ENCODE peak calls at places on chromosomes 3 and 15, in five cellular contexts. F is endodermal cell, L is IMR-90, A is transverse colon, X is OCI-LY7. P is an unnamed sample.

GRCh38 chr15:94070341-94071275 is 160.8 kb upstream of the MCTP2 start:
- DNase-seq in L (no peak), X (no peak), F (peak; percentile 71), A (peak; percentile 25), P (no peak)

GRCh38 chr15:71806452-71806931 is 3.9 kb upstream of the NR2E3 start:
- DNase-seq in X (no peak), L (peak; percentile 69), A (no peak), F (peak; percentile 75), P (peak; percentile 47)

GRCh38 chr3:189790658-189791057 is 159.5 kb downstream of the TP63 start:
- DNase-seq in A (no peak), L (no peak), X (no peak), F (no peak), P (no peak)

GRCh38 chr3:147159141-147159540 is 247.2 kb downstream of the ZIC4 start:
- DNase-seq in L (no peak), F (no peak), A (no peak), X (no peak), P (no peak)

GRCh38 chr15:59174161-59174845 is 32.3 kb upstream of the LDHAL6B start:
- DNase-seq in F (no peak), L (peak; percentile 36), X (no peak), A (no peak), P (no peak)

GRCh38 chr15:64134322-64134829 is 17.2 kb upstream of the SNX22 start:
- DNase-seq in F (no peak), A (no peak), L (peak; percentile 44), X (no peak), P (peak; percentile 60)

GRCh38 chr3:27639271-27639670 is 82.9 kb downstream of the EOMES start:
- DNase-seq in F (no peak), L (no peak), A (no peak), X (no peak), P (no peak)

GRCh38 chr3:170811515-170811914 is 58.5 kb downstream of the RPL22L1 start:
- DNase-seq in X (no peak), L (peak; percentile 60), A (no peak), F (no peak), P (peak; percentile 47)

GRCh38 chr3:169528289-169528688 is 135.2 kb downstream of the MECOM start:
- DNase-seq in L (peak; percentile 42), F (no peak), X (no peak), A (no peak), P (peak; percentile 57)

GRCh38 chr15:47511241-47511640 is 206.1 kb upstream of the SEMA6D start:
- DNase-seq in X (no peak), L (no peak), A (no peak), F (no peak), P (no peak)

GRCh38 chr3:115974940-115975339 is 351.6 kb downstream of the GAP43 start:
- DNase-seq in F (no peak), X (no peak), L (peak; percentile 38), A (no peak), P (no peak)

GRCh38 chr15:101151286-101151685 is 100.6 kb downstream of the CHSY1 start:
- DNase-seq in F (no peak), L (no peak), X (no peak), A (peak; percentile 42), P (no peak)

GRCh38 chr3:111252795-111253194 is 181.2 kb downstream of the NECTIN3 start:
- DNase-seq in F (peak; percentile 57), A (no peak), X (no peak), L (peak; percentile 51), P (peak; percentile 54)

GRCh38 chr15:66594344-66594743 is 28.5 kb upstream of the LCTL start:
- DNase-seq in F (peak; percentile 65), A (no peak), L (no peak), X (peak; percentile 13), P (no peak)
- TF ChIP-seq CTCF in F (peak; percentile 43), A (no peak), L (peak; percentile 8), X (peak; percentile 28), P (no peak)

DNA sequence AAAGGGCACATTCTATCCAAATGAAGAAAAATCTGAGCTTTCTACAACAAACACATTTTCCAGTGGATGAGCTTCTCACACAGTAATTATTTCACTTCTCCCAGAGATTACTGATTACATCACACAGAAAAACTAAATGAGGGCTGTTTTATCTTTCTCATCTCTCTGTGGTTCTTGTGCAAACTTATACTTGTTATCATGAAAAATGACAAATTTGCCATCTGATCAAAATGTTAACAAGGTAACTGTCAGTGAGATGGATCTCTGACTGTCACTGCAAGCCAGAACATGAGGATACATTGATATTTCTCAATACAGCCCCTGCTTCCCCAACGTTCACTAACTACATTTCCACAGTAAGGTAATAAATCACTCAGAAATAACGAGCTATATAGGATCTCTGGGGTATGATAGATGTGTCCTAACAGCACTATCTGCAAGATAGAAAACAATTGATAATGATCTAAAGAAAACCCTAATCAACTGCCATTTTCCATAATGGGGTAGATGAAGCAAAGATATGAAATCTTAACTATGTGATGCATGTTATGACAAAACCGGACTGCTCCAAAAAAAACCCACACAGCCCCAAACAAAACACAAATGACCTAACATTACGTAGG is 829.3 kb upstream of the CFAP20DC start:
- DNase-seq in L (no peak), F (no peak), X (no peak), A (no peak), P (no peak)
- H3K4me3 ChIP-seq in L (no peak overlapping the region), F (no peak overlapping the region), X (no peak overlapping the region), A (no peak overlapping the region), P (no peak overlapping the region)

GRCh38 chr3:4314688-4315087 is 11.5 kb downstream of the SETMAR start:
- DNase-seq in X (peak; percentile 11), A (no peak), L (peak; percentile 9), F (no peak), P (no peak)
- TF ChIP-seq CTCF in X (peak; percentile 77), A (no peak), L (peak; percentile 42), F (peak; percentile 67), P (peak; percentile 50)

GRCh38 chr3:182972387-182972786 is 8.0 kb downstream of the DCUN1D1 start:
- DNase-seq in X (no peak), A (no peak), F (no peak), L (no peak), P (no peak)

GRCh38 chr3:182969853-182970252 is 10.5 kb downstream of the DCUN1D1 start:
- DNase-seq in L (no peak), X (no peak), F (no peak), A (no peak), P (no peak)

GRCh38 chr3:182969277-182969676 is 11.1 kb downstream of the DCUN1D1 start:
- DNase-seq in A (no peak), F (no peak), X (no peak), L (peak; percentile 85), P (peak; percentile 64)

GRCh38 chr3:182971637-182972036 is 8.7 kb downstream of the DCUN1D1 start:
- DNase-seq in A (no peak), X (no peak), F (no peak), L (peak; percentile 40), P (no peak)

GRCh38 chr3:182970811-182971418 is 9.4 kb downstream of the DCUN1D1 start:
- DNase-seq in A (no peak), X (no peak), L (no peak), F (no peak), P (no peak)
- H3K4me3 ChIP-seq in A (no peak overlapping the region), X (no peak overlapping the region), L (no peak overlapping the region), F (no peak overlapping the region), P (no peak overlapping the region)

GRCh38 chr15:69474846-69475455 is 22.3 kb downstream of the RPLP1 start:
- DNase-seq in A (no peak), X (no peak), L (peak; percentile 23), F (peak; percentile 66), P (no peak)
- TF ChIP-seq CTCF in A (no peak), X (no peak), L (peak; percentile 8), F (peak; percentile 52), P (no peak)

P was measured in fibroblast of pulmonary artery.